ENCODE peak calls at places on chromosomes 3 and 15, in eight cellular contexts. One of them, this sample, is unnamed.

GRCh38 chr3:16474304-16474703 is 39.2 kb downstream of the RFTN1 start:
- DNase-seq in islet precursor cell: no peak
- DNase-seq in activated naive CD8-positive, alpha-beta T cell treated with anti-CD3 and anti-CD28 coated beads, Interleukin-2, amount 50 U/mL, for 24 hours: no peak
- DNase-seq in CD8-positive, alpha-beta memory T cell: no peak
- DNase-seq in pancreas: no peak
- DNase-seq in EL: peak; percentile 70
- DNase-seq in SW 1271: no peak
- DNase-seq in HEK293T: no peak
- DNase-seq in this sample: no peak

GRCh38 chr3:156764761-156765160 is 61.4 kb upstream of the LEKR1 start:
- DNase-seq in islet precursor cell: no peak
- DNase-seq in activated naive CD8-positive, alpha-beta T cell treated with anti-CD3 and anti-CD28 coated beads, Interleukin-2, amount 50 U/mL, for 24 hours: no peak
- DNase-seq in CD8-positive, alpha-beta memory T cell: no peak
- DNase-seq in pancreas: no peak
- DNase-seq in EL: no peak
- DNase-seq in SW 1271: no peak
- DNase-seq in HEK293T: no peak
- DNase-seq in this sample: no peak

GRCh38 chr3:149479621-149480325 is 5.3 kb downstream of the TM4SF4 start:
- DNase-seq in islet precursor cell: no peak
- DNase-seq in activated naive CD8-positive, alpha-beta T cell treated with anti-CD3 and anti-CD28 coated beads, Interleukin-2, amount 50 U/mL, for 24 hours: no peak
- DNase-seq in CD8-positive, alpha-beta memory T cell: no peak
- DNase-seq in pancreas: no peak
- DNase-seq in EL: no peak
- DNase-seq in SW 1271: no peak
- DNase-seq in HEK293T: no peak
- DNase-seq in this sample: no peak

GRCh38 chr3:113912551-113913246 is 35.1 kb upstream of the ZDHHC23 start:
- DNase-seq in islet precursor cell: peak; percentile 53
- DNase-seq in activated naive CD8-positive, alpha-beta T cell treated with anti-CD3 and anti-CD28 coated beads, Interleukin-2, amount 50 U/mL, for 24 hours: peak; percentile 12
- DNase-seq in CD8-positive, alpha-beta memory T cell: peak; percentile 47
- DNase-seq in pancreas: peak; percentile 61
- DNase-seq in EL: peak; percentile 58
- DNase-seq in SW 1271: peak; percentile 35
- DNase-seq in HEK293T: peak; percentile 37
- DNase-seq in this sample: peak; percentile 5

GRCh38 chr3:52298147-52299098 is 10.8 kb downstream of the GLYCTK start:
- DNase-seq in islet precursor cell: no peak
- DNase-seq in activated naive CD8-positive, alpha-beta T cell treated with anti-CD3 and anti-CD28 coated beads, Interleukin-2, amount 50 U/mL, for 24 hours: no peak
- DNase-seq in CD8-positive, alpha-beta memory T cell: no peak
- DNase-seq in pancreas: no peak
- DNase-seq in EL: no peak
- DNase-seq in SW 1271: no peak
- DNase-seq in HEK293T: no peak
- DNase-seq in this sample: no peak

GRCh38 chr3:84830476-84830875 is 128.3 kb upstream of the CADM2 start:
- DNase-seq in islet precursor cell: no peak
- DNase-seq in activated naive CD8-positive, alpha-beta T cell treated with anti-CD3 and anti-CD28 coated beads, Interleukin-2, amount 50 U/mL, for 24 hours: no peak
- DNase-seq in CD8-positive, alpha-beta memory T cell: no peak
- DNase-seq in pancreas: no peak
- DNase-seq in EL: no peak
- DNase-seq in SW 1271: no peak
- DNase-seq in HEK293T: no peak
- DNase-seq in this sample: no peak

GRCh38 chr3:169818330-169818729 is 5.6 kb upstream of the LRRC34 start:
- DNase-seq in islet precursor cell: no peak
- DNase-seq in activated naive CD8-positive, alpha-beta T cell treated with anti-CD3 and anti-CD28 coated beads, Interleukin-2, amount 50 U/mL, for 24 hours: no peak
- DNase-seq in CD8-positive, alpha-beta memory T cell: no peak
- DNase-seq in pancreas: no peak
- DNase-seq in EL: peak; percentile 57
- DNase-seq in SW 1271: no peak
- DNase-seq in HEK293T: no peak
- DNase-seq in this sample: no peak

GRCh38 chr3:2861120-2861519 is 249.1 kb downstream of the IL5RA start:
- DNase-seq in islet precursor cell: no peak
- DNase-seq in activated naive CD8-positive, alpha-beta T cell treated with anti-CD3 and anti-CD28 coated beads, Interleukin-2, amount 50 U/mL, for 24 hours: no peak
- DNase-seq in CD8-positive, alpha-beta memory T cell: no peak
- DNase-seq in pancreas: no peak
- DNase-seq in EL: no peak
- DNase-seq in SW 1271: no peak
- DNase-seq in HEK293T: no peak
- DNase-seq in this sample: no peak

GRCh38 chr15:93349146-93349545 is 260.1 kb upstream of the RGMA start:
- DNase-seq in islet precursor cell: no peak
- DNase-seq in activated naive CD8-positive, alpha-beta T cell treated with anti-CD3 and anti-CD28 coated beads, Interleukin-2, amount 50 U/mL, for 24 hours: no peak
- DNase-seq in CD8-positive, alpha-beta memory T cell: no peak
- DNase-seq in pancreas: no peak
- DNase-seq in EL: no peak
- DNase-seq in SW 1271: no peak
- DNase-seq in HEK293T: no peak
- DNase-seq in this sample: no peak

GRCh38 chr3:149784064-149784704 is 8.2 kb downstream of the ANKUB1 start:
- DNase-seq in islet precursor cell: no peak
- DNase-seq in activated naive CD8-positive, alpha-beta T cell treated with anti-CD3 and anti-CD28 coated beads, Interleukin-2, amount 50 U/mL, for 24 hours: no peak
- DNase-seq in CD8-positive, alpha-beta memory T cell: no peak
- DNase-seq in pancreas: no peak
- DNase-seq in EL: peak; percentile 71
- DNase-seq in SW 1271: no peak
- DNase-seq in HEK293T: no peak
- DNase-seq in this sample: no peak

GRCh38 chr15:38651328-38652038 is 86.9 kb upstream of the RASGRP1 start:
- DNase-seq in islet precursor cell: no peak
- DNase-seq in activated naive CD8-positive, alpha-beta T cell treated with anti-CD3 and anti-CD28 coated beads, Interleukin-2, amount 50 U/mL, for 24 hours: peak; percentile 38
- DNase-seq in CD8-positive, alpha-beta memory T cell: peak; percentile 81
- DNase-seq in pancreas: no peak
- DNase-seq in EL: no peak
- DNase-seq in SW 1271: no peak
- DNase-seq in HEK293T: no peak
- DNase-seq in this sample: peak; percentile 27

GRCh38 chr3:192817506-192817905 is 90.2 kb upstream of the FGF12 start:
- DNase-seq in islet precursor cell: no peak
- DNase-seq in activated naive CD8-positive, alpha-beta T cell treated with anti-CD3 and anti-CD28 coated beads, Interleukin-2, amount 50 U/mL, for 24 hours: no peak
- DNase-seq in CD8-positive, alpha-beta memory T cell: no peak
- DNase-seq in pancreas: no peak
- DNase-seq in EL: no peak
- DNase-seq in SW 1271: no peak
- DNase-seq in HEK293T: no peak
- DNase-seq in this sample: no peak

GRCh38 chr3:171417137-171417536 is 43.1 kb downstream of the TNIK start:
- DNase-seq in islet precursor cell: no peak
- DNase-seq in activated naive CD8-positive, alpha-beta T cell treated with anti-CD3 and anti-CD28 coated beads, Interleukin-2, amount 50 U/mL, for 24 hours: no peak
- DNase-seq in CD8-positive, alpha-beta memory T cell: no peak
- DNase-seq in pancreas: no peak
- DNase-seq in EL: no peak
- DNase-seq in SW 1271: no peak
- DNase-seq in HEK293T: no peak
- DNase-seq in this sample: no peak

GRCh38 chr3:127787071-127787490 is 35.2 kb downstream of the MGLL start:
- DNase-seq in islet precursor cell: no peak
- DNase-seq in activated naive CD8-positive, alpha-beta T cell treated with anti-CD3 and anti-CD28 coated beads, Interleukin-2, amount 50 U/mL, for 24 hours: no peak
- DNase-seq in CD8-positive, alpha-beta memory T cell: no peak
- DNase-seq in pancreas: no peak
- DNase-seq in EL: no peak
- DNase-seq in SW 1271: no peak
- DNase-seq in HEK293T: no peak
- DNase-seq in this sample: no peak

GRCh38 chr15:94665687-94666441 is 434.5 kb downstream of the MCTP2 start:
- DNase-seq in islet precursor cell: no peak
- DNase-seq in activated naive CD8-positive, alpha-beta T cell treated with anti-CD3 and anti-CD28 coated beads, Interleukin-2, amount 50 U/mL, for 24 hours: no peak
- DNase-seq in CD8-positive, alpha-beta memory T cell: no peak
- DNase-seq in pancreas: no peak
- DNase-seq in EL: no peak
- DNase-seq in SW 1271: no peak
- DNase-seq in HEK293T: no peak
- DNase-seq in this sample: no peak

GRCh38 chr3:185188816-185189215 is 36.0 kb upstream of the C3orf70 start:
- DNase-seq in islet precursor cell: no peak
- DNase-seq in activated naive CD8-positive, alpha-beta T cell treated with anti-CD3 and anti-CD28 coated beads, Interleukin-2, amount 50 U/mL, for 24 hours: no peak
- DNase-seq in CD8-positive, alpha-beta memory T cell: no peak
- DNase-seq in pancreas: no peak
- DNase-seq in EL: no peak
- DNase-seq in SW 1271: no peak
- DNase-seq in HEK293T: no peak
- DNase-seq in this sample: no peak

GRCh38 chr15:66566963-66567531 is 1.2 kb upstream of the LCTL start:
- DNase-seq in islet precursor cell: peak; percentile 92
- DNase-seq in activated naive CD8-positive, alpha-beta T cell treated with anti-CD3 and anti-CD28 coated beads, Interleukin-2, amount 50 U/mL, for 24 hours: peak; percentile 65
- DNase-seq in CD8-positive, alpha-beta memory T cell: peak; percentile 27
- DNase-seq in pancreas: peak; percentile 37
- DNase-seq in EL: peak; percentile 72
- DNase-seq in SW 1271: peak; percentile 17
- DNase-seq in HEK293T: peak; percentile 87
- DNase-seq in this sample: no peak

This sample was measured in effector memory CD4-positive, alpha-beta T cell.